ENCODE peak calls at places on chromosomes 6 and 20, in ten cellular contexts. P is RPMI8226; Y is posterior cingulate gyrus; V is hippocampal formation; X is endothelial cell of umbilical vein; L is dorsolateral prefrontal cortex; I is endothelial cell; U is CD4-positive, alpha-beta memory T cell; J is Calu3; W is NB4. F is an unnamed sample.

GRCh38 chr6:169955796-169956493 is 204.5 kb downstream of the ERMARD start:
- DNase-seq in P (no peak), Y (no peak), V (no peak), X (no peak), L (no peak), I (no peak), U (no peak), J (no peak), W (peak), F (no peak)

GRCh38 chr6:35831257-35832007 is 26.3 kb downstream of the LHFPL5 start:
- DNase-seq in P (no peak), Y (no peak), V (no peak), X (no peak), L (no peak), I (no peak), U (no peak), J (peak), W (no peak), F (no peak)

GRCh38 chr6:135145509-135145865 is 35.6 kb upstream of the MYB start:
- DNase-seq in P (no peak), Y (no peak), V (no peak), X (no peak), L (no peak), I (no peak), U (no peak), J (no peak), W (peak), F (no peak)

GRCh38 chr20:47801759-47802158 is 16.5 kb upstream of the SULF2 start:
- DNase-seq in P (no peak), Y (no peak), V (no peak), X (no peak), L (no peak), I (no peak), U (no peak), J (no peak), W (no peak), F (no peak)

GRCh38 chr6:23228439-23229024 is 659.2 kb downstream of the HDGFL1 start:
- DNase-seq in P (peak), Y (no peak), V (no peak), X (no peak), L (no peak), I (no peak), U (no peak), J (no peak), W (no peak), F (no peak)

GRCh38 chr6:41655706-41656668 is 17.7 kb downstream of the MDFI start:
- DNase-seq in P (no peak), Y (no peak), V (no peak), X (peak), L (no peak), I (peak), U (no peak), J (no peak), W (no peak), F (no peak)

GRCh38 chr6:112466378-112467151 is 119.4 kb downstream of the RFPL4B start:
- DNase-seq in P (no peak), Y (no peak), V (no peak), X (no peak), L (no peak), I (no peak), U (no peak), J (no peak), W (peak), F (no peak)

GRCh38 chr6:132715204-132715603 is 1.3 kb upstream of the VNN1 start:
- DNase-seq in P (peak), Y (peak), V (peak), X (peak), L (peak), I (peak), U (no peak), J (peak), W (no peak), F (no peak)

GRCh38 chr6:48280035-48280434 is 169.0 kb upstream of the PTCHD4 start:
- DNase-seq in P (no peak), Y (no peak), V (peak), X (no peak), L (no peak), I (no peak), U (no peak), J (no peak), W (no peak), F (no peak)